ENCODE peak calls at places on chromosomes 3 and 15, in six cellular contexts. S, F, P, W, O and B are unnamed samples.

GRCh38 chr3:158352551-158352950 is 218.4 kb upstream of the MLF1 start:
- DNase-seq in S (no peak), F (no peak), P (no peak), W (peak; percentile 11), O (no peak), B (no peak)

GRCh38 chr3:116148881-116149530 is 296.3 kb downstream of the LSAMP start:
- DNase-seq in S (no peak), F (no peak), P (peak; percentile 1), W (no peak), O (no peak), B (no peak)

GRCh38 chr3:194598771-194599557 is 34.3 kb downstream of the TMEM44 start:
- DNase-seq in S (no peak), F (no peak), P (no peak), W (no peak), O (no peak), B (no peak)

GRCh38 chr3:74384151-74384550 is 230.3 kb downstream of the CNTN3 start:
- DNase-seq in S (no peak), F (no peak), P (no peak), W (no peak), O (no peak), B (no peak)

GRCh38 chr3:58640700-58641372 is 25.7 kb downstream of the FAM3D start:
- DNase-seq in S (peak; percentile 51), F (peak; percentile 60), P (peak; percentile 56), W (peak; percentile 81), O (peak; percentile 86), B (peak; percentile 82)

GRCh38 chr3:52052831-52053306 is 3.5 kb downstream of the DUSP7 start:
- DNase-seq in S (peak; percentile 75), F (peak; percentile 76), P (peak; percentile 53), W (peak; percentile 83), O (peak; percentile 91), B (peak; percentile 66)

GRCh38 chr15:101003076-101003475 is 83.9 kb downstream of the LRRK1 start:
- DNase-seq in S (no peak), F (no peak), P (no peak), W (peak; percentile 3), O (peak; percentile 9), B (no peak)

GRCh38 chr3:177680442-177680821 is 483.1 kb upstream of the TBL1XR1 start:
- DNase-seq in S (no peak), F (no peak), P (no peak), W (no peak), O (no peak), B (no peak)

GRCh38 chr3:19213608-19214220 is 65.4 kb downstream of the KCNH8 start:
- DNase-seq in S (no peak), F (no peak), P (peak; percentile 4), W (no peak), O (no peak), B (no peak)

GRCh38 chr3:177781686-177782161 is 584.4 kb upstream of the TBL1XR1 start:
- DNase-seq in S (peak; percentile 24), F (peak; percentile 63), P (no peak), W (peak; percentile 19), O (peak; percentile 69), B (no peak)

GRCh38 chr3:39362177-39362576 is 21.0 kb upstream of the SLC25A38 start:
- DNase-seq in S (no peak), F (no peak), P (no peak), W (no peak), O (no peak), B (no peak)

GRCh38 chr3:174581551-174581950 is 277.6 kb upstream of the NAALADL2 start:
- DNase-seq in S (no peak), F (no peak), P (no peak), W (no peak), O (no peak), B (no peak)

GRCh38 chr3:114442251-114442650 is 148.4 kb downstream of the TIGIT start:
- DNase-seq in S (no peak), F (no peak), P (no peak), W (no peak), O (no peak), B (no peak)

GRCh38 chr3:193812078-193812725 is 219.2 kb downstream of the OPA1 start:
- DNase-seq in S (no peak), F (no peak), P (no peak), W (no peak), O (no peak), B (no peak)

GRCh38 chr3:50599716-50600118 is 11.9 kb downstream of the CISH start:
- DNase-seq in S (no peak), F (no peak), P (no peak), W (no peak), O (no peak), B (no peak)

GRCh38 chr3:183300996-183301562 is 48.0 kb downstream of the B3GNT5 start:
- DNase-seq in S (no peak), F (no peak), P (no peak), W (no peak), O (no peak), B (no peak)

GRCh38 chr15:71501344-71502128 is 308.8 kb upstream of the NR2E3 start:
- DNase-seq in S (peak; percentile 35), F (no peak), P (peak; percentile 4), W (no peak), O (no peak), B (no peak)

GRCh38 chr3:192444096-192444790 is 283.1 kb downstream of the FGF12 start:
- DNase-seq in S (peak; percentile 30), F (peak; percentile 33), P (peak; percentile 24), W (peak; percentile 45), O (peak; percentile 82), B (peak; percentile 60)

GRCh38 chr3:60542981-60543380 is 708.3 kb downstream of the FHIT start:
- DNase-seq in S (no peak), F (no peak), P (no peak), W (no peak), O (no peak), B (no peak)

GRCh38 chr3:76570436-76571057 is 469.4 kb upstream of the ROBO2 start:
- DNase-seq in S (no peak), F (no peak), P (no peak), W (no peak), O (no peak), B (no peak)

DNA sequence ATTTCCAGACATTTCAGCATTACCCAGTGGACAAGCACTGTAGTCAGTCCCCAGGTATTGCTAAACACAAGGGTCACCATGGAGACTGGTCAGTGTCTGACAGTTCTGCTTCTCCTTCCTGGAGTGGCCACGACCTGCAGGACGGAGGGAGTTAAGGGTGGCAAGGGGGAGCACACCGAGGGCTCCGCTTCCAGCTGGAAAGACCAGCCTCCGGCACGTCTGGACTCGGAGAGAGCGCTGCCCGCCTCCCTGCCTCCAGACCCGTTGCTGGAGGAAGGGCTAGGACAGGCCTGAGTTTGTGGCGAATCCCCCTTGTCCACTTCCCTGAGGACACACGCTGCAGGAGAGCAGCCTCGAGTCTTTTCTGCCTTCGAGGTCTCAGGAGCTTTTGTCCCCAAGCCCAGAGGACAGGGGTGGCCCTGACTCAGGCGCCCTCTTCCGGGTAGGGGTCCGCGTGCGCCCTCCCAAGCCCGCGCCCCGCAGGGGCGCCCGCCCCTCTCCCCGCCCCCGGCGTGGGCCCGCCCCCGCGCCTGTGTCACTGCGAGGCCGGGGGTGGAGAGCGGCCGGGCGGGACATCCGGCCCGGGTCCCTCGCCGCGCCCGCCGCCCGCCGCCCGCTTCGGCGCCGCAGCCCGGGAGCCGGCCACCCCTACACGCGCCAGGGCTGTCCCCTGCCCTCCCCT is at the start of gene CHST14:
- DNase-seq in S (peak; percentile 26), F (peak; percentile 66), P (peak; percentile 56), W (peak; percentile 64), O (peak; percentile 43), B (peak; percentile 73)
- TF ChIP-seq POLR2A in S (peak; percentile 20), F (peak; percentile 39), P (peak; percentile 69), W (peak; percentile 41), O (no peak), B (no peak)

GRCh38 chr15:39587291-39587909 is 6.5 kb downstream of the THBS1 start:
- DNase-seq in S (no peak), F (no peak), P (no peak), W (peak; percentile 29), O (no peak), B (no peak)
- TF ChIP-seq POLR2A in S (no peak), F (no peak), P (no peak), W (no peak), O (no peak), B (no peak)

DNA sequence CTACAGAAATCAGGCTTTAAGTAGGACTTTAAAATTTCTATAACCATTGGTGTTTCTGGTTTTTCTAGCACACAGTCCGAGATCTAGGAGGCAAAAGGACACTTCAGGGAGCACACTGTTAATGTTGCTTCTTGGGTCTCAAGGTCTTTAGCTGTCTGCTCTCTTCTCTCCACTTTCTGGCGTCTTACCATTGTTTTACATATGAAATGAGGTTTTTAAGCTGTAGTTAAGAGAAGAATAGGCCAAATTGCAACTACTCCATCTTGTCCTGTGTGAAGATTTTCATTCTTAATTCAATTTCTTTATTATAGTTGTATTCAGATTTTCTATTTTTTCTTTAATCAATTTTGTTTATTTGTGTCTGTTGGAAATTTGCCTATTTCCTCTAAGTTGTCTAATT is 151.4 kb downstream of the WNT7A start:
- DNase-seq in S (no peak), F (no peak), P (no peak), W (no peak), O (no peak), B (no peak)
- TF ChIP-seq POLR2A in S (no peak), F (no peak), P (no peak), W (no peak), O (no peak), B (no peak)

GRCh38 chr3:9898467-9899229 is 4.0 kb upstream of the IL17RE start:
- DNase-seq in S (no peak), F (no peak), P (peak; percentile 56), W (peak; percentile 60), O (no peak), B (peak; percentile 69)

GRCh38 chr3:9893739-9894138 is 3.3 kb downstream of the JAGN1 start:
- DNase-seq in S (no peak), F (no peak), P (no peak), W (no peak), O (no peak), B (no peak)

GRCh38 chr3:9901967-9902366 is 681 bp upstream of the IL17RE start:
- DNase-seq in S (no peak), F (no peak), P (no peak), W (no peak), O (no peak), B (no peak)

GRCh38 chr3:9899289-9899791 is 3.3 kb upstream of the IL17RE start:
- DNase-seq in S (no peak), F (no peak), P (no peak), W (no peak), O (no peak), B (no peak)

DNA sequence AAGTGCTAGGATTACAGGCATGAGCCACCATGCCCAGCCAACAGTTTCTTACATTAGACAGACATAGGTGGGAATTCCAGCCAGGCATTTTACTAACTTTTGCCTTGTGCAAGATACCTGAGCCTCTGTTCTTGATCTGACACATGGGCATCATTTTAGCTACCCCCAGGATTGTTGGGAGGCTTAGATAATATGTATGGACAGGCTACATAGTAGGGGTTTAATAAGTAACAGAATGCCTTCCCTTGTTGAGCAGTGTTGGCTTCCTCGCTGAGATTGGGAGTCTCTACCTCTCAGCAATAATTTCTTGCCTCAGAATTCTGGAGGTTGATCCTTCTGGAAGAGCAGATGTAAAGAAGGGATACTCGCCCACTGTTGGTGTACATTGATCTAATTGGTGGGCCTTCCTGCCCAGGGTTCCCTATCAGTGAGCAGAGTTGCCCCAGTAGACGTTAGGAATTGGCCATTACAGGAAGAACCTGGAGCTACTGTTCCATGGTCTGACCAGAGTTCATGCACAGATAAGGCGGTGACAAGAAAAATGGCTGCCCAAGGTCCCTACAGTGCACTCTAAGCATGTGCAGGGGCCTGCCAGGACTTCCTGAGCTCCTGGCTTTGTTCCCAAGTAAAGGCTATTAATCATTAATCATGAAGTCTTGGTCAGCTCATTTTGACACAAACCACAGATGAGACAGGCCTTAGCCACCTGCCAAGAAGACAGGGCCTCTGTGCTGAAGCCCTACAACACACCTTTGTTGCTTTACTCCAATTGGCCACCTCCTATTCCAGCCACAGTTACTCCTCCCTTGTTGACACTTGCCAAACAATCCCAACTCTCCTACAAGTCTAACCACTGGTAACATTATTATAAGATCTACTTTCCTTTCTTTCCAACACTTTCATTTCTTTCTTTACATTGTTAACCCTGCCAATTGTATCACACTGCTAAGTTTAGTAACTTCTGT is 5.0 kb upstream of the IL17RE start:
- DNase-seq in S (peak; percentile 67), F (no peak), P (peak; percentile 98), W (peak; percentile 67), O (no peak), B (no peak)
- TF ChIP-seq POLR2A in S (no peak), F (no peak), P (peak; percentile 66), W (no peak), O (no peak), B (peak; percentile 61)